ENCODE peak calls at places on chromosome 11, in six cellular contexts. S, F, K, X, G and T are unnamed samples.
A peak's percentile ranks its signal among the peaks of the same experiment; 100 is the strongest.

GRCh38 chr11:1120532-1121342 is 37.0 kb upstream of the MUC5AC start:
- DNase-seq in S (no peak), F (peak; percentile 8), K (no peak), X (no peak), G (peak; percentile 13), T (no peak)

GRCh38 chr11:104329043-104329442 is 165.1 kb upstream of the PDGFD start:
- DNase-seq in S (no peak), F (no peak), K (no peak), X (no peak), G (no peak), T (no peak)

GRCh38 chr11:118998388-118998717 is 415 bp downstream of the CENATAC start:
- DNase-seq in S (no peak), F (no peak), K (no peak), X (no peak), G (peak; percentile 48), T (no peak)

GRCh38 chr11:14886509-14886908 is 5.5 kb downstream of the CYP2R1 start:
- DNase-seq in S (no peak), F (no peak), K (no peak), X (no peak), G (no peak), T (no peak)

GRCh38 chr11:12331239-12331874 is 46.0 kb upstream of the PARVA start:
- DNase-seq in S (peak; percentile 81), F (peak; percentile 64), K (peak; percentile 70), X (peak; percentile 81), G (peak; percentile 91), T (peak; percentile 91)

GRCh38 chr11:67119577-67120391 is 721 bp downstream of the KDM2A start:
- DNase-seq in S (no peak), F (peak; percentile 36), K (no peak), X (peak; percentile 56), G (peak; percentile 59), T (peak; percentile 21)

GRCh38 chr11:110079726-110080125 is 13.5 kb upstream of the ZC3H12C start:
- DNase-seq in S (no peak), F (no peak), K (no peak), X (no peak), G (no peak), T (no peak)

GRCh38 chr11:119421941-119422504 is 949 bp downstream of the THY1 start:
- DNase-seq in S (no peak), F (peak; percentile 19), K (no peak), X (peak; percentile 53), G (peak; percentile 28), T (no peak)

GRCh38 chr11:116460156-116460965 is 312.4 kb downstream of the BUD13 start:
- DNase-seq in S (no peak), F (no peak), K (no peak), X (no peak), G (no peak), T (no peak)

GRCh38 chr11:77729063-77729462 is 91.5 kb downstream of the RSF1 start:
- DNase-seq in S (no peak), F (no peak), K (no peak), X (no peak), G (no peak), T (no peak)

GRCh38 chr11:36376888-36377758 is 81.0 kb downstream of the PRR5L start:
- DNase-seq in S (peak; percentile 41), F (peak; percentile 37), K (no peak), X (peak; percentile 79), G (peak; percentile 52), T (peak; percentile 67)

GRCh38 chr11:121321614-121322243 is 29.2 kb downstream of the SC5D start:
- DNase-seq in S (peak; percentile 16), F (no peak), K (no peak), X (no peak), G (peak; percentile 73), T (peak; percentile 39)

GRCh38 chr11:135061166-135061565 is 649.1 kb upstream of the B3GAT1 start:
- DNase-seq in S (no peak), F (no peak), K (no peak), X (no peak), G (no peak), T (no peak)

GRCh38 chr11:118622376-118623290 is 15.2 kb downstream of the PHLDB1 start:
- DNase-seq in S (peak; percentile 68), F (no peak), K (no peak), X (no peak), G (peak; percentile 71), T (peak; percentile 67)

GRCh38 chr11:20050551-20051333 is 109.5 kb downstream of the DBX1 start:
- DNase-seq in S (no peak), F (no peak), K (no peak), X (no peak), G (no peak), T (peak; percentile 25)

GRCh38 chr11:27357250-27357649 is 5.8 kb downstream of the CCDC34 start:
- DNase-seq in S (no peak), F (no peak), K (no peak), X (no peak), G (no peak), T (no peak)

GRCh38 chr11:106152013-106152412 is 74.6 kb downstream of the AASDHPPT start:
- DNase-seq in S (no peak), F (no peak), K (peak; percentile 30), X (no peak), G (no peak), T (peak; percentile 37)
- TF ChIP-seq CTCF in S (peak; percentile 55), F (peak; percentile 16), K (peak; percentile 19), X (no peak), G (no peak), T (no peak)

GRCh38 chr11:117468888-117469287 is 141.2 kb downstream of the CEP164 start:
- DNase-seq in S (no peak), F (no peak), K (no peak), X (no peak), G (no peak), T (no peak)
- TF ChIP-seq CTCF in S (no peak), F (no peak), K (no peak), X (no peak), G (no peak), T (no peak)

GRCh38 chr11:68689737-68690625 is 5.6 kb downstream of the GAL start:
- DNase-seq in S (no peak), F (no peak), K (no peak), X (no peak), G (no peak), T (no peak)

GRCh38 chr11:68690671-68691401 is 6.5 kb downstream of the GAL start:
- DNase-seq in S (no peak), F (no peak), K (no peak), X (no peak), G (no peak), T (no peak)

GRCh38 chr11:68692115-68692514 is 7.8 kb downstream of the GAL start:
- DNase-seq in S (no peak), F (no peak), K (no peak), X (no peak), G (no peak), T (no peak)

GRCh38 chr11:68692881-68693483 is 8.6 kb downstream of the GAL start:
- DNase-seq in S (no peak), F (no peak), K (no peak), X (no peak), G (no peak), T (no peak)

DNA sequence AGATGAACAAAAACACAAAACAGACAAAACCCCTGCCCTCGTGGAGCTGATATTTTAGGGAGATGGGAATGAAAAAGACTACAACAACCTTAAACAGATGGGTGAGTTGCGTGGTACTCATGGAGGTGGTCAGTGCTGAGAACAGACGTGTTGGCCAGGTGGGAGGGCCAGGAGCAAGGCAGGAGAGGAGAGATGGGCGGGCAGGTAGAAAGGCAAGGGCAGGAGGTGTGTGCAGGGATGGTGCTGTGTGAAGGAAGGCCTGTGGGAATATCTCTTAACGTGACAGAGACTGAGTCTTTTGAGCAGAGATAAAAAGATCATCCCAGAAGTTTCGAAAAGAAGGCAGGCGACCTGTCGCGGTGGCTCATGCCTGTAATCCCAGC is 7.0 kb downstream of the GAL start:
- DNase-seq in S (no peak), F (no peak), K (no peak), X (no peak), G (no peak), T (no peak)
- TF ChIP-seq CTCF in S (no peak), F (no peak), K (no peak), X (no peak), G (no peak), T (no peak)

DNA sequence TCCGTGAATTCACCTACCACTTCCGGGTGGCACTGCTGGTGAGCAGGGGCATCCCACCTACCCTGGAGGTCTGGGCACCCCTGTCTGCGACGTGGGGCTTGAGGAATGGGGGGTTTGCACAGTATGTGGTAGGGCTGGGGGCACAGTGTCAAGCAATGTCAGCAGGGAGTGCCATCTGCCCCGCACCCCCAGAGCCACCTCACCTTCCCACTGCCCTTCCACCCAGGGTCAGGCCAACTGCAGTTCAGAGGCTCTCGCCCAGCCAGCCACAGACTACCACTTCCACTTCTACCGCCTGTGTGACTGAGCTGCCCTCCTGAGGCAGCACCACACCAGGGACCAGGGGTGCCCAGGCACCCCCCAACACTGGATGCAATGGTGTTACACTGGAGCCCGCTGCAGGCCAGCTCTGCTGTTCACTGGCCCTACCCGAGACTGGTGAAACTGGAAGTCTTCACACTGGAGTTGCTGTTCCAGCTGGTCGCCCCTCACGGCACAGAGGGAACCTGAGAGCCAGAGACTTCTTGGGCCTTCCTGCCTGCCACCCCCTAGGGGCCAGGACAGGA is 6.5 kb downstream of the TMEM258 start:
- DNase-seq in S (no peak), F (no peak), K (no peak), X (no peak), G (no peak), T (no peak)
- TF ChIP-seq CTCF in S (no peak), F (no peak), K (no peak), X (no peak), G (no peak), T (no peak)